ENCODE peak calls at places on chromosomes 16 and 17, in five cellular contexts. X is WERI-Rb-1, I is tibial nerve, J is HFF-Myc, E is stomach. N is an unnamed sample.
A peak's percentile ranks its signal among the peaks of the same experiment; 100 is the strongest.

GRCh38 chr17:34154916-34155730 is 100.0 kb upstream of the CCL2 start:
- DNase-seq in E (no peak), J (no peak), X (peak; percentile 58), I (no peak), N (no peak)

GRCh38 chr17:18191071-18191667 is 7.5 kb downstream of the ALKBH5 start:
- DNase-seq in X (no peak), E (peak; percentile 91), J (no peak), I (no peak), N (no peak)

GRCh38 chr16:3444032-3444388 is 530 bp downstream of the NAA60 start:
- DNase-seq in E (peak; percentile 36), J (no peak), X (peak; percentile 17), I (no peak), N (no peak)

GRCh38 chr17:50570516-50570915 is 10.0 kb downstream of the CACNA1G start:
- DNase-seq in J (no peak), E (no peak), I (no peak), X (peak; percentile 97), N (no peak)

GRCh38 chr17:17358866-17359265 is 55.7 kb downstream of the NT5M start:
- DNase-seq in E (no peak), J (no peak), X (no peak), I (no peak), N (no peak)

GRCh38 chr16:3256146-3256875 is at the start of gene MEFV:
- DNase-seq in E (no peak), X (peak; percentile 39), I (no peak), J (no peak), N (no peak)

GRCh38 chr17:67200727-67201301 is 44.2 kb downstream of the HELZ start:
- DNase-seq in X (no peak), J (no peak), I (no peak), E (no peak), N (no peak)

GRCh38 chr17:48103379-48103715 is 2.1 kb upstream of the CBX1 start:
- DNase-seq in E (no peak), J (no peak), X (no peak), I (no peak), N (no peak)

GRCh38 chr17:82365586-82366295 is 5.8 kb upstream of the UTS2R start:
- DNase-seq in I (no peak), X (peak; percentile 69), J (no peak), E (no peak), N (no peak)

GRCh38 chr16:70437582-70438324 is 1.1 kb downstream of the ST3GAL2 start:
- DNase-seq in X (peak; percentile 33), I (no peak), J (no peak), E (no peak), N (peak; percentile 49)

GRCh38 chr16:13108126-13108525 is 206.7 kb downstream of the SHISA9 start:
- DNase-seq in X (no peak), J (no peak), E (no peak), I (no peak), N (no peak)

GRCh38 chr16:71711789-71712188 is 12.7 kb downstream of the PHLPP2 start:
- DNase-seq in I (no peak), J (no peak), X (no peak), E (no peak), N (no peak)

GRCh38 chr17:7618608-7619007 is 3.9 kb upstream of the FXR2 start:
- DNase-seq in J (no peak), X (no peak), I (no peak), E (no peak), N (no peak)

GRCh38 chr17:49443862-49444261 is 29.2 kb upstream of the PHB1 start:
- DNase-seq in E (no peak), J (peak; percentile 29), X (no peak), I (no peak), N (no peak)

GRCh38 chr16:67441289-67441753 is 10.4 kb downstream of the HSD11B2 start:
- DNase-seq in I (no peak), J (no peak), E (peak; percentile 98), X (no peak), N (no peak)

GRCh38 chr16:23871924-23872323 is 36.1 kb downstream of the PRKCB start:
- DNase-seq in I (no peak), E (no peak), X (no peak), J (no peak), N (no peak)

GRCh38 chr16:77213542-77214108 is 14.4 kb downstream of the SYCE1L start:
- DNase-seq in E (no peak), J (peak; percentile 56), I (no peak), X (no peak), N (no peak)

GRCh38 chr16:84883301-84883700 is 63.5 kb downstream of the CRISPLD2 start:
- DNase-seq in E (no peak), J (no peak), X (no peak), I (no peak), N (no peak)

GRCh38 chr17:40278414-40278813 is 9.3 kb upstream of the CDC6 start:
- DNase-seq in E (no peak), J (no peak), X (no peak), I (no peak), N (no peak)

GRCh38 chr16:30092373-30093010 is 768 bp upstream of the TBX6 start:
- DNase-seq in X (peak; percentile 86), J (no peak), E (peak; percentile 70), I (peak; percentile 56), N (peak; percentile 95)

GRCh38 chr16:49855280-49855821 is 561 bp downstream of the ZNF423 start:
- DNase-seq in E (peak; percentile 88), X (peak; percentile 90), I (peak; percentile 70), J (no peak), N (peak; percentile 87)

GRCh38 chr16:28092721-28093382 is 29.3 kb upstream of the GSG1L start:
- DNase-seq in X (no peak), J (no peak), I (no peak), E (no peak), N (no peak)

GRCh38 chr16:74035816-74036215 is 260.8 kb upstream of the PSMD7 start:
- DNase-seq in J (peak; percentile 16), E (no peak), X (peak; percentile 11), I (no peak), N (no peak)
- TF ChIP-seq CTCF in J (peak; percentile 45), E (no peak), X (peak; percentile 52), I (no peak), N (no peak)

GRCh38 chr17:12342161-12342560 is 321.5 kb downstream of the MAP2K4 start:
- DNase-seq in I (no peak), J (no peak), X (no peak), E (no peak), N (no peak)

GRCh38 chr17:12348476-12348875 is 317.2 kb upstream of the MYOCD start:
- DNase-seq in J (no peak), I (no peak), X (no peak), E (no peak), N (no peak)

DNA sequence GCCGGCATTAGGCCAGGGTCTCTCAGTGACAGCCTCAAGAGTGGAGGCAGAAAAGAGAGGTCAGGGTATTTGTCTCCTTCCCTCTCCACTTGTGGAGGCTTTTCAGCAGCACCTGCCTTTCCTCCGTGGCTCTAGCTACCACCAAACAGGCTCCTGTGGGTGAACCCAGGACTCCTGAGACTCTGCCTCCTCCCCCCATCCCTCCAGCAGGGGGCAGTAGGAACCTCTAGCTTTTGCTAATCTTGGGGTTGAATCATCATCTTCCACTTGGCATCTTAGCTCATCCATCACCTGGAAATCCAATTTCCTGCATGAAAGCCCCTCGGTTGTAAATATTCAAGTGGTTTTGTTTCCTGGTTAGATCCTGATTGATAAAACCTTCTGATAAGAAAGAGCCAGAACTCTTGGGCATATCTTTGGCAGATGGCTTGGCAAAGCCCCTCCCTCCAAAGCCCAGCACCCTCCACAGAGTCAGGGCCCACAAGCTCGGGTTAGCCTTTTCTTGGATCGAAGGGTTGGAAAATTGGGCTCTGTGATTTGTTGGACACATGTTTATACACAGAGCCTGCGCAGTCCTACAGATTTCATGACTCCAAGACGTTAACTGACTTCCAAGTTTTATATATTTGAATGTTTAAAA is 322.1 kb downstream of the MAP2K4 start:
- DNase-seq in X (peak; percentile 70), J (peak; percentile 9), E (peak; percentile 62), I (no peak), N (peak; percentile 52)
- TF ChIP-seq CTCF in X (peak; percentile 81), J (peak; percentile 62), E (peak; percentile 20), I (no peak), N (peak; percentile 31)

GRCh38 chr16:83060-83603 is 5.1 kb downstream of the MPG start:
- DNase-seq in I (no peak), X (no peak), E (no peak), J (no peak), N (no peak)

GRCh38 chr16:84718-85452 is 6.9 kb downstream of the MPG start:
- DNase-seq in E (peak; percentile 53), I (no peak), J (no peak), X (no peak), N (peak; percentile 80)

GRCh38 chr16:85865-86264 is 7.8 kb downstream of the MPG start:
- DNase-seq in X (no peak), J (no peak), E (no peak), I (no peak), N (no peak)

GRCh38 chr16:85453-85782 is 7.4 kb downstream of the MPG start:
- DNase-seq in J (no peak), E (no peak), I (no peak), X (no peak), N (no peak)

GRCh38 chr16:83781-84615 is 6.0 kb downstream of the MPG start:
- DNase-seq in I (no peak), X (no peak), E (no peak), J (no peak), N (no peak)
- TF ChIP-seq CTCF in I (no peak), X (peak; percentile 14), E (no peak), J (no peak), N (no peak)

DNA sequence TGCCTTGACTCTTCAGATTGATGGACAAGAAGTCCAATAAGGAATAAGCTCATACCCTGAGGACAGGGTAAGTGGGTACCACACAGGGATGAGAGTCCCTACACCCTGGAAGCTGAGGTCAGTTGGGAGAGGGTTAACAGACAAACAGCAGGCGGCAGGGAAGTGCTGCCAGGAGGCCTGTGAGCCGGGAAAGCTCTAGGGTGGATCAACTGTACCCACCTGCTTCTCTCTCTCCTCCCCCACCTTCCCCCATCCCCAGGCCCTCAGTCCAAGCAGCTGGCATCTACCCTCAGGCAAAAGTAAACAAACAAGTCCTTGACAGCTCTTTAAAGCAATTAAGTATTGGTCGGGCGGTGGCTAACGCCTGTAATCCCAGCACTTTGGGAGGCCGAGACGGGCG is 20.7 kb upstream of the MYLK3 start:
- DNase-seq in X (no peak), I (no peak), J (no peak), E (no peak), N (no peak)
- TF ChIP-seq CTCF in X (no peak), I (no peak), J (no peak), E (no peak), N (no peak)

DNA sequence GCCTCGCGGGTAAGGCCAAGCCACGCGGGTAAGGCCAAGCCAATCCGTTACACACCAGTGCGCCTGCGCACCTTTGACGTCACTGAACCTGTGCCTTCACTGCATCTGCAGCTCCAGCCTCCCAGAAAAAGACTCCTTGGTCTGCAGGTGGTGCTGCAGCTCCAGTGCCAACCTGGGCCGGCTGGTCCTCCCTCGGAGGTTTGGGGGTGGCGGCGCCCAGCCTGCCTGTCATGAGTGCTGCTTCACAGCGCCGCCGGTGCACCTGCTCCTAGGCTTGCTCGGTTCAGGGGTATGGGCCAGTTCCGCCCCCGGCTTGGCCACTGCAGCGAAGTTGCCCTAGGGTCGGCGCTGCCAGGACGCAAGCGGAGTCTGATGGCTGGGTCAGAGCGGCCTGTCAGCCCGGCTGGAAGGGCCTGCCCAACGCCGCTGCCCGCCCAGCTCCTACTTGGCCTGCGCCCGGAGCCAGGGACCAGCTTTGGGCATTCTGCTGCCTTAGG is 146.6 kb downstream of the USP22 start:
- DNase-seq in E (peak; percentile 38), J (no peak), X (no peak), I (no peak), N (no peak)
- TF ChIP-seq CTCF in E (no peak), J (peak; percentile 7), X (no peak), I (no peak), N (no peak)

N was measured in GM20000.